ENCODE peak calls at places on chromosomes 2 and 18, in seven cellular contexts. F is OCI-LY7, D is HL-60, Y is NCI-H1436 treated with DMSO at 0.1 percent for 48 hours, J is AG08395, A is heart left ventricle, O is adipocyte. S is an unnamed sample.

GRCh38 chr2:75676464-75676863 is 29.9 kb downstream of the MRPL19 start:
- DNase-seq in F (no peak), O (no peak), Y (no peak), J (no peak), D (no peak), A (no peak), S (no peak)

GRCh38 chr2:112181571-112182290 is 43.5 kb downstream of the FBLN7 start:
- DNase-seq in J (no peak), F (no peak), A (no peak), O (no peak), D (no peak), Y (no peak), S (no peak)

GRCh38 chr2:160343404-160343803 is 143.3 kb upstream of the ITGB6 start:
- DNase-seq in F (no peak), Y (no peak), O (no peak), J (no peak), D (no peak), A (no peak), S (no peak)

GRCh38 chr2:164903214-164903613 is 52.1 kb downstream of the SLC38A11 start:
- DNase-seq in O (peak), J (peak), Y (peak), A (no peak), D (no peak), F (no peak), S (no peak)

GRCh38 chr2:237865623-237866041 is 6.2 kb downstream of the RAMP1 start:
- DNase-seq in O (no peak), Y (no peak), D (no peak), A (no peak), J (no peak), F (no peak), S (peak)

GRCh38 chr2:128538401-128538800 is 219.7 kb upstream of the HS6ST1 start:
- DNase-seq in J (peak), A (no peak), D (no peak), O (no peak), F (no peak), Y (no peak), S (no peak)

GRCh38 chr18:27583466-27583865 is 398.4 kb upstream of the CHST9 start:
- DNase-seq in Y (no peak), O (no peak), A (no peak), F (no peak), J (no peak), D (no peak), S (no peak)

GRCh38 chr18:75045249-75045648 is 163.7 kb downstream of the PTGR3 start:
- DNase-seq in Y (no peak), D (no peak), F (no peak), J (no peak), A (no peak), O (no peak), S (no peak)

GRCh38 chr2:27025861-27026851 is 6.6 kb upstream of the TMEM214 start:
- DNase-seq in D (no peak), F (no peak), J (no peak), A (no peak), O (no peak), Y (no peak), S (no peak)

GRCh38 chr2:148907085-148907785 is 32.2 kb downstream of the KIF5C start:
- DNase-seq in D (no peak), J (no peak), Y (no peak), O (no peak), A (no peak), F (peak), S (no peak)

GRCh38 chr2:5720426-5720825 is 28.2 kb downstream of the SOX11 start:
- DNase-seq in F (no peak), D (no peak), J (no peak), O (peak), A (no peak), Y (no peak), S (no peak)

GRCh38 chr2:119910566-119910965 is 102.3 kb upstream of the EPB41L5 start:
- DNase-seq in D (no peak), J (no peak), F (no peak), O (no peak), Y (no peak), A (no peak), S (peak)

GRCh38 chr18:10201655-10202054 is 252.8 kb upstream of the APCDD1 start:
- DNase-seq in A (no peak), O (no peak), D (peak), Y (no peak), J (no peak), F (no peak), S (no peak)

GRCh38 chr2:189421644-189422043 is 19.6 kb upstream of the WDR75 start:
- DNase-seq in J (peak), Y (no peak), D (no peak), A (no peak), F (no peak), O (peak), S (no peak)

GRCh38 chr18:5987217-5987616 is 91.9 kb upstream of the TMEM200C start:
- DNase-seq in D (no peak), O (no peak), A (no peak), F (no peak), J (no peak), Y (no peak), S (no peak)

GRCh38 chr18:48711651-48712486 is 173.0 kb downstream of the CTIF start:
- DNase-seq in O (peak), A (peak), Y (no peak), D (peak), J (peak), F (peak), S (peak)

S was measured in dermis blood vessel endothelial cell.